ENCODE peak calls at places on chromosome 5, in eight cellular contexts. One of them, this sample, is unnamed.

GRCh38 chr5:535781-536698 is 11.8 kb upstream of the SLC9A3 start:
- DNase-seq in CD8-positive, alpha-beta T cell: no peak
- DNase-seq in breast epithelium: no peak
- DNase-seq in AG04450: no peak
- DNase-seq in mammary epithelial cell: no peak
- DNase-seq in left ventricle myocardium inferior: no peak
- DNase-seq in A673: no peak
- DNase-seq in PC-3: no peak
- DNase-seq in this sample: no peak

GRCh38 chr5:370311-370958 is 48.9 kb downstream of the AHRR start:
- DNase-seq in CD8-positive, alpha-beta T cell: no peak
- DNase-seq in breast epithelium: peak
- DNase-seq in AG04450: no peak
- DNase-seq in mammary epithelial cell: no peak
- DNase-seq in left ventricle myocardium inferior: no peak
- DNase-seq in A673: no peak
- DNase-seq in PC-3: no peak
- DNase-seq in this sample: no peak

GRCh38 chr5:86029308-86029707 is 588.4 kb upstream of the COX7C start:
- DNase-seq in CD8-positive, alpha-beta T cell: no peak
- DNase-seq in breast epithelium: no peak
- DNase-seq in AG04450: no peak
- DNase-seq in mammary epithelial cell: no peak
- DNase-seq in left ventricle myocardium inferior: no peak
- DNase-seq in A673: no peak
- DNase-seq in PC-3: no peak
- DNase-seq in this sample: no peak

GRCh38 chr5:98500811-98501210 is 272.7 kb upstream of the RGMB start:
- DNase-seq in CD8-positive, alpha-beta T cell: no peak
- DNase-seq in breast epithelium: no peak
- DNase-seq in AG04450: no peak
- DNase-seq in mammary epithelial cell: no peak
- DNase-seq in left ventricle myocardium inferior: no peak
- DNase-seq in A673: no peak
- DNase-seq in PC-3: no peak
- DNase-seq in this sample: no peak

GRCh38 chr5:145484195-145484594 is 350.9 kb downstream of the PRELID2 start:
- DNase-seq in CD8-positive, alpha-beta T cell: no peak
- DNase-seq in breast epithelium: no peak
- DNase-seq in AG04450: peak
- DNase-seq in mammary epithelial cell: peak
- DNase-seq in left ventricle myocardium inferior: no peak
- DNase-seq in A673: no peak
- DNase-seq in PC-3: peak
- DNase-seq in this sample: no peak

GRCh38 chr5:24232929-24233328 is 411.8 kb downstream of the CDH10 start:
- DNase-seq in CD8-positive, alpha-beta T cell: no peak
- DNase-seq in breast epithelium: no peak
- DNase-seq in AG04450: no peak
- DNase-seq in mammary epithelial cell: no peak
- DNase-seq in left ventricle myocardium inferior: no peak
- DNase-seq in A673: peak
- DNase-seq in PC-3: peak
- DNase-seq in this sample: no peak

GRCh38 chr5:178496219-178496618 is 94.0 kb downstream of the COL23A1 start:
- DNase-seq in CD8-positive, alpha-beta T cell: no peak
- DNase-seq in breast epithelium: no peak
- DNase-seq in AG04450: no peak
- DNase-seq in mammary epithelial cell: no peak
- DNase-seq in left ventricle myocardium inferior: no peak
- DNase-seq in A673: no peak
- DNase-seq in PC-3: no peak
- DNase-seq in this sample: no peak

GRCh38 chr5:37208883-37209808 is 40.0 kb downstream of the CPLANE1 start:
- DNase-seq in CD8-positive, alpha-beta T cell: no peak
- DNase-seq in breast epithelium: no peak
- DNase-seq in AG04450: no peak
- DNase-seq in mammary epithelial cell: no peak
- DNase-seq in left ventricle myocardium inferior: peak
- DNase-seq in A673: peak
- DNase-seq in PC-3: no peak
- DNase-seq in this sample: no peak

GRCh38 chr5:92543246-92543645 is 1037.8 kb downstream of the NR2F1-AS1 start:
- DNase-seq in CD8-positive, alpha-beta T cell: no peak
- DNase-seq in breast epithelium: no peak
- DNase-seq in AG04450: peak
- DNase-seq in mammary epithelial cell: no peak
- DNase-seq in left ventricle myocardium inferior: no peak
- DNase-seq in A673: no peak
- DNase-seq in PC-3: no peak
- DNase-seq in this sample: no peak

GRCh38 chr5:96079075-96079474 is 117.4 kb upstream of the ELL2 start:
- DNase-seq in CD8-positive, alpha-beta T cell: no peak
- DNase-seq in breast epithelium: no peak
- DNase-seq in AG04450: peak
- DNase-seq in mammary epithelial cell: peak
- DNase-seq in left ventricle myocardium inferior: no peak
- DNase-seq in A673: peak
- DNase-seq in PC-3: peak
- DNase-seq in this sample: no peak

GRCh38 chr5:151234476-151235238 is 10.8 kb upstream of the CCDC69 start:
- DNase-seq in CD8-positive, alpha-beta T cell: no peak
- DNase-seq in breast epithelium: peak
- DNase-seq in AG04450: no peak
- DNase-seq in mammary epithelial cell: peak
- DNase-seq in left ventricle myocardium inferior: peak
- DNase-seq in A673: no peak
- DNase-seq in PC-3: no peak
- DNase-seq in this sample: no peak

GRCh38 chr5:172414618-172415599 is 39.4 kb downstream of the SH3PXD2B start:
- DNase-seq in CD8-positive, alpha-beta T cell: no peak
- DNase-seq in breast epithelium: no peak
- DNase-seq in AG04450: no peak
- DNase-seq in mammary epithelial cell: no peak
- DNase-seq in left ventricle myocardium inferior: peak
- DNase-seq in A673: peak
- DNase-seq in PC-3: peak
- DNase-seq in this sample: no peak
- H3K27ac ChIP-seq in CD8-positive, alpha-beta T cell: no peak
- H3K27ac ChIP-seq in breast epithelium: peak
- H3K27ac ChIP-seq in AG04450: no peak
- H3K27ac ChIP-seq in mammary epithelial cell: no peak
- H3K27ac ChIP-seq in left ventricle myocardium inferior: peak
- H3K27ac ChIP-seq in A673: no peak
- H3K27ac ChIP-seq in PC-3: no peak
- H3K27ac ChIP-seq in this sample: peak

GRCh38 chr5:2012885-2013284 is 130.2 kb upstream of the IRX4 start:
- DNase-seq in CD8-positive, alpha-beta T cell: no peak
- DNase-seq in breast epithelium: no peak
- DNase-seq in AG04450: no peak
- DNase-seq in mammary epithelial cell: no peak
- DNase-seq in left ventricle myocardium inferior: no peak
- DNase-seq in A673: no peak
- DNase-seq in PC-3: no peak
- DNase-seq in this sample: no peak
- H3K27ac ChIP-seq in CD8-positive, alpha-beta T cell: no peak
- H3K27ac ChIP-seq in breast epithelium: no peak
- H3K27ac ChIP-seq in AG04450: no peak
- H3K27ac ChIP-seq in mammary epithelial cell: no peak
- H3K27ac ChIP-seq in left ventricle myocardium inferior: no peak
- H3K27ac ChIP-seq in A673: no peak
- H3K27ac ChIP-seq in PC-3: no peak
- H3K27ac ChIP-seq in this sample: no peak

GRCh38 chr5:154653418-154653763 is 101.8 kb upstream of the LARP1 start:
- DNase-seq in CD8-positive, alpha-beta T cell: no peak
- DNase-seq in breast epithelium: no peak
- DNase-seq in AG04450: no peak
- DNase-seq in mammary epithelial cell: no peak
- DNase-seq in left ventricle myocardium inferior: no peak
- DNase-seq in A673: no peak
- DNase-seq in PC-3: no peak
- DNase-seq in this sample: no peak
- H3K27ac ChIP-seq in CD8-positive, alpha-beta T cell: no peak
- H3K27ac ChIP-seq in breast epithelium: no peak
- H3K27ac ChIP-seq in AG04450: no peak
- H3K27ac ChIP-seq in mammary epithelial cell: no peak
- H3K27ac ChIP-seq in left ventricle myocardium inferior: peak
- H3K27ac ChIP-seq in A673: no peak
- H3K27ac ChIP-seq in PC-3: no peak
- H3K27ac ChIP-seq in this sample: no peak

DNA sequence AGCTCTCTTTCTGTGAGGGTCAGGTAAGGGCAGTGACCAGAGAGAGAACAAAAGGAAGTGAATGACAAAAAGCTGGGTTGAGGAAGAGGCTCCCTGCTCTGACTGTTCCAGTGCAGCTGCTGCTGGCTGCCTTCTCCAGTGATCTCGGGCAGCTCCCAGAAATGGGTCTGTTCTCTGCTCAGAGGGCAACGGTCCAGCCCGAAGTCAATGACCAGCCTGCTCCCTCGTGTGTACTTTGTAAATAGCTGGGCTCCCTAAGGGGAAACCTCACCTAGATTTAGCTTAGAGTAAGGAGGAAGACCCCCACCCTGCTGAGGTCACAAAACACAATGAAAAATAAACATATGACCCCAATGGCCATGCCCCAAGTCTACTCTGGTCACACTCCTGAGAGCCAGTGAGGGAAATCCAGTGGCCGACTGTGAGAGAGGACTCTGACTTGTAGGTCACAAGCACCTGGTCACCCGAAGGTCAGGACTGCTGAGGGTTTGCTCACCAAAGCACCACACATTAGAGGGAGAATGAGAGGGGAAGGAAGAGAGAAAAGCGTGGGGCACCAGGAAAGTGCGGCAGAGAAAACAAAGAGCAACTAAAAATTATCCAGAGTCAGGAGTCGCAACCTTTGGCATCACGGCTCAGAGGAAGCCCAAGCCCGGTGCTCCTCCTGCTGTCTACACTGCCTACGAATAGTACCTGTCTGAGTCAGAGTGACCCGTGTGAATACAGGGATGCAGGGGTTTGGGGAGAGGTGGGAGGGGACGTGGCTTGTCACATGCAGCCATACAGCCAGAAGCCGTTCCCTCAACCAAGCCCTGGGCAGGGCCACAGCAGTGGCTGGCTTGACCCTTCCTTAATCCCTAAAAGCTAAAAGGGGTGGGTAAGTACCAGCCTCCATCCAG is 19.8 kb downstream of the NIPAL4 start:
- DNase-seq in CD8-positive, alpha-beta T cell: no peak
- DNase-seq in breast epithelium: no peak
- DNase-seq in AG04450: no peak
- DNase-seq in mammary epithelial cell: no peak
- DNase-seq in left ventricle myocardium inferior: no peak
- DNase-seq in A673: no peak
- DNase-seq in PC-3: no peak
- DNase-seq in this sample: no peak
- H3K27ac ChIP-seq in CD8-positive, alpha-beta T cell: no peak
- H3K27ac ChIP-seq in breast epithelium: no peak
- H3K27ac ChIP-seq in AG04450: no peak
- H3K27ac ChIP-seq in mammary epithelial cell: no peak
- H3K27ac ChIP-seq in left ventricle myocardium inferior: peak
- H3K27ac ChIP-seq in A673: no peak
- H3K27ac ChIP-seq in PC-3: peak
- H3K27ac ChIP-seq in this sample: no peak

DNA sequence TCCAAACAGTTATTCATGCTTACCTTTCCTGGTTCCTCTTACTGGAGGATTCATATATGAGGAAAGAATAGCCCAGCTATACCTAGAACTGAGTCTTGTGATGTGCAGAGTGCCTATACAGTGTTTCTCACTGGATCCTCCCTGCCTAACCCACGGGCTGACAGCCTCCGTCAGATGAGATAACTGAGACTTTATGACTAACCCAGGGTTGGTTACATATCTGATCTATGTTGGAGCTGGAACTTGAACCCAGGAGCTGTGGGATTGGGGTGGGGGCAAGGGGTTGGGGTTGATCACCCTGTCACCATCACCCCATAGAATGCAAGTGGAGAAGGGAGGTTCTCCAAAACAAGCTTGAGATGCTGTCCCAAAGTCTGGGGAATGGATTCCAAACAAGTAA is 100.4 kb downstream of the ARHGAP26 start:
- DNase-seq in CD8-positive, alpha-beta T cell: no peak
- DNase-seq in breast epithelium: no peak
- DNase-seq in AG04450: no peak
- DNase-seq in mammary epithelial cell: peak
- DNase-seq in left ventricle myocardium inferior: no peak
- DNase-seq in A673: no peak
- DNase-seq in PC-3: no peak
- DNase-seq in this sample: no peak
- H3K27ac ChIP-seq in CD8-positive, alpha-beta T cell: no peak
- H3K27ac ChIP-seq in breast epithelium: peak
- H3K27ac ChIP-seq in AG04450: no peak
- H3K27ac ChIP-seq in mammary epithelial cell: no peak
- H3K27ac ChIP-seq in left ventricle myocardium inferior: peak
- H3K27ac ChIP-seq in A673: no peak
- H3K27ac ChIP-seq in PC-3: no peak
- H3K27ac ChIP-seq in this sample: no peak

GRCh38 chr5:72587909-72588308 is 80.7 kb upstream of the ZNF366 start:
- DNase-seq in CD8-positive, alpha-beta T cell: no peak
- DNase-seq in breast epithelium: no peak
- DNase-seq in AG04450: no peak
- DNase-seq in mammary epithelial cell: no peak
- DNase-seq in left ventricle myocardium inferior: no peak
- DNase-seq in A673: no peak
- DNase-seq in PC-3: no peak
- DNase-seq in this sample: no peak
- H3K27ac ChIP-seq in CD8-positive, alpha-beta T cell: no peak
- H3K27ac ChIP-seq in breast epithelium: no peak
- H3K27ac ChIP-seq in AG04450: no peak
- H3K27ac ChIP-seq in mammary epithelial cell: no peak
- H3K27ac ChIP-seq in left ventricle myocardium inferior: no peak
- H3K27ac ChIP-seq in A673: no peak
- H3K27ac ChIP-seq in PC-3: peak
- H3K27ac ChIP-seq in this sample: no peak

DNA sequence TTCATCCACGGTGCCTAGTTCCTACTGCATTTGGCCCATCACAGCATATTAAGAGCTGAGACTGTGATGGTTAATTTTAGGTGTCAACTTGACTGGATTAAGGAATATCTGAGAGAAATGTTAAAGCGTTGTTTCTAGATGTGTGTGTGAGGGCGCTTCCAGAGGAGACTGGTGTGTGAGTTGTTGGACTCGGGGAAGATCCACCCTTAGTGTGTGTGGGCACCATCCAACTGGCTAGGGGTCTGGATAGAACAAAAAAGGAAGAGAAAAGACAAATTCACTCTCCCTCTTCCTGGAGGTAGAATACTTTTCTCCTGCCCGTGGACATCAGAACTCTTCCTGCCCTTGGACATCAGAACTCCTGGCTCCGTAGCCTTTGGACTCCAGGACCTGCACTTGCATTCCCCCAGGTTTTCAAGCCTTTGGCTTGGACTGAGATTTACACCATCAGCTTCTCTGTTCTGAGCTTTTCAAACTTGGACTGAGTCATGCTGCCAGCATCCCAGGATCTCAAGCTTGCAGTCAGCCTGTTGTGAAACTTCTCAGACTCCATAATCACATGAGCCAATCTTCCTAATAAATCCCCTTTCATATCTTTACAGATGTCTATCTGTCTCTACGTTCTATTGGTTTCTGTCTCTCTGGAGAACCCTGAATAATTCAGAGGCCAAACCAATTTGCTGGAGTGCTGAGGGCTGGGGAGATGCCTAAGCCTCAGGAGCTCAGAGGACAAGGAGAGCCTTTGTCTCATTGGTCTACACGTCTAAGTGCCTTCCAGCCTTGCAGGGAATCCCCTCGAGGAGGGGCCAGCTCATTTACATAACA is 164.5 kb downstream of the DCP2 start:
- DNase-seq in CD8-positive, alpha-beta T cell: no peak
- DNase-seq in breast epithelium: no peak
- DNase-seq in AG04450: peak
- DNase-seq in mammary epithelial cell: peak
- DNase-seq in left ventricle myocardium inferior: no peak
- DNase-seq in A673: peak
- DNase-seq in PC-3: peak
- DNase-seq in this sample: peak
- H3K27ac ChIP-seq in CD8-positive, alpha-beta T cell: no peak
- H3K27ac ChIP-seq in breast epithelium: peak
- H3K27ac ChIP-seq in AG04450: peak
- H3K27ac ChIP-seq in mammary epithelial cell: peak
- H3K27ac ChIP-seq in left ventricle myocardium inferior: peak
- H3K27ac ChIP-seq in A673: no peak
- H3K27ac ChIP-seq in PC-3: no peak
- H3K27ac ChIP-seq in this sample: no peak

This sample was measured in substantia nigra.